ENCODE peak calls at places on chromosomes 7 and 10, in seven cellular contexts. G is iris pigment epithelial cell, Q is WTC11, B is GM12891, V is adipocyte, Y is cardiac fibroblast, D is HuH-7.5. K is an unnamed sample.

GRCh38 chr7:36673703-36674102 is 50.6 kb downstream of the AOAH start:
- DNase-seq in G (no peak), Q (no peak), B (no peak), V (no peak), Y (no peak), D (no peak), K (no peak)

GRCh38 chr10:86400705-86401587 is 34.4 kb upstream of the GRID1 start:
- DNase-seq in G (peak), Q (peak), B (peak), V (peak), Y (peak), D (peak), K (peak)

GRCh38 chr7:138871065-138871464 is 73.1 kb upstream of the ATP6V0A4 start:
- DNase-seq in G (no peak), Q (no peak), B (no peak), V (no peak), Y (no peak), D (no peak), K (no peak)

GRCh38 chr10:5829267-5829666 is 16.0 kb upstream of the GDI2 start:
- DNase-seq in G (no peak), Q (no peak), B (no peak), V (no peak), Y (no peak), D (no peak), K (no peak)

GRCh38 chr7:33093266-33093665 is 15.9 kb downstream of the RP9 start:
- DNase-seq in G (no peak), Q (no peak), B (no peak), V (no peak), Y (no peak), D (no peak), K (no peak)

GRCh38 chr10:29343607-29344038 is 54.8 kb downstream of the LYZL1 start:
- DNase-seq in G (peak), Q (no peak), B (no peak), V (no peak), Y (peak), D (no peak), K (no peak)

GRCh38 chr10:43202657-43203490 is 64.0 kb downstream of the RASGEF1A start:
- DNase-seq in G (no peak), Q (peak), B (peak), V (peak), Y (no peak), D (no peak), K (peak)

GRCh38 chr7:74306737-74307469 is 17.7 kb downstream of the CLIP2 start:
- DNase-seq in G (peak), Q (no peak), B (no peak), V (peak), Y (peak), D (no peak), K (peak)

GRCh38 chr10:44581996-44582395 is 197.1 kb upstream of the CXCL12 start:
- DNase-seq in G (no peak), Q (no peak), B (no peak), V (no peak), Y (no peak), D (no peak), K (no peak)

GRCh38 chr7:116341222-116341907 is 131.0 kb downstream of the TES start:
- DNase-seq in G (no peak), Q (no peak), B (no peak), V (no peak), Y (peak), D (no peak), K (no peak)

GRCh38 chr7:91636129-91636724 is 244.3 kb downstream of the MTERF1 start:
- DNase-seq in G (peak), Q (peak), B (no peak), V (no peak), Y (peak), D (no peak), K (peak)

GRCh38 chr7:126483972-126484371 is 768.8 kb downstream of the GRM8 start:
- DNase-seq in G (no peak), Q (no peak), B (no peak), V (no peak), Y (no peak), D (no peak), K (no peak)

GRCh38 chr10:48634198-48634983 is 29.5 kb upstream of the ARHGAP22 start:
- DNase-seq in G (peak), Q (no peak), B (no peak), V (peak), Y (peak), D (no peak), K (peak)

GRCh38 chr10:93991596-93992284 is 2.0 kb upstream of the PLCE1 start:
- DNase-seq in G (peak), Q (peak), B (no peak), V (peak), Y (peak), D (peak), K (peak)

GRCh38 chr10:22851865-22852239 is 76.0 kb upstream of the ARMC3 start:
- DNase-seq in G (peak), Q (no peak), B (no peak), V (no peak), Y (peak), D (no peak), K (no peak)

GRCh38 chr7:66557214-66558200 is 71.2 kb upstream of the KCTD7 start:
- DNase-seq in G (peak), Q (peak), B (peak), V (peak), Y (peak), D (peak), K (peak)